ENCODE peak calls at places on chromosomes 11 and 22, in five cellular contexts. X is neuronal stem cell, L is IMR-90, H is mesenchymal stem cell, G is H1. N is an unnamed sample.

GRCh38 chr11:7589861-7590260 is 76.1 kb downstream of the PPFIBP2 start:
- DNase-seq in L (no peak), H (no peak), G (no peak), X (no peak), N (no peak)

GRCh38 chr11:34308049-34308692 is 49.6 kb downstream of the ABTB2 start:
- DNase-seq in H (no peak), G (no peak), L (peak), X (no peak), N (peak)

GRCh38 chr11:2481253-2481652 is 36.4 kb downstream of the KCNQ1 start:
- DNase-seq in G (no peak), L (no peak), H (no peak), X (no peak), N (no peak)

GRCh38 chr11:69167916-69168691 is 12.4 kb downstream of the SMIM38 start:
- DNase-seq in G (no peak), L (peak), H (peak), X (no peak), N (no peak)

GRCh38 chr11:112727341-112727841 is 233.8 kb upstream of the NCAM1 start:
- DNase-seq in H (no peak), G (no peak), L (no peak), X (no peak), N (no peak)

GRCh38 chr11:69471329-69472052 is 10.0 kb upstream of the LINC01488 start:
- DNase-seq in L (peak), H (no peak), G (no peak), X (peak), N (peak)

GRCh38 chr22:36395061-36395849 is 7.5 kb upstream of the MYH9 start:
- DNase-seq in H (no peak), L (no peak), G (no peak), X (no peak), N (peak)

GRCh38 chr11:34816698-34817213 is 99.4 kb downstream of the APIP start:
- DNase-seq in X (no peak), H (no peak), L (no peak), G (no peak), N (no peak)

GRCh38 chr11:31757245-31757835 is 53.8 kb downstream of the PAX6 start:
- DNase-seq in X (no peak), G (no peak), H (no peak), L (no peak), N (no peak)

GRCh38 chr11:27296406-27296994 is 66.5 kb downstream of the CCDC34 start:
- DNase-seq in L (peak), H (peak), G (no peak), X (no peak), N (peak)

GRCh38 chr11:59615637-59616395 is at the start of gene OSBP:
- DNase-seq in H (peak), X (peak), L (peak), G (peak), N (peak)

GRCh38 chr11:100752371-100753073 is 65.4 kb downstream of the ARHGAP42 start:
- DNase-seq in X (no peak), L (no peak), G (no peak), H (no peak), N (no peak)

GRCh38 chr22:27019827-27020226 is 362.4 kb downstream of the MIAT start:
- DNase-seq in G (peak), X (no peak), H (no peak), L (no peak), N (no peak)
- H2AFZ ChIP-seq in G (peak), X (no peak), H (no peak), L (no peak), N (no peak)

GRCh38 chr11:12418019-12418611 is 40.7 kb downstream of the PARVA start:
- DNase-seq in G (no peak), L (peak), X (no peak), H (no peak), N (peak)
- H3K4ac ChIP-seq in G (no peak), L (peak), X (no peak), H (peak), N (peak)

DNA sequence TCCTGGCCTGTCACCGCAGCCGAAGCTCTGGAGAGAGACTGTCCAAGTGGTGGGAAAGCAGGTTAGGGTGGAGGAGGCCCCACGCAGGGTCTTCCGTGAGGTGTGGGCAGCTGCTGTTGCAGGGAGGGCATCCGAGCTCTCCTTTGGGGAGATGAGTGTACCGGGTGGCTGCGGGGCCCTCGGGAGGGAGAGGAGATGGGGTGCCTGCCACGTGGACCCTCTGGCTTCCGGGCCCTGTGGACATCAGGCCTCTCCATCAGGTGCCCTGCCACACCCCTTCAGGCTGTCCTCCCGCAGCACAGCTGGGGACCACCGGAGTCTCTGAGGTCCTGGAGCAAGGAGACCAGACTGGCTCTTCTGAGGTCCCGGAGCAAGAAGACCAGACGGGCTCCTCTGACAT is 1.7 kb downstream of the PTDSS2 start:
- DNase-seq in G (no peak), X (no peak), H (no peak), L (no peak), N (no peak)
- H3K4me3 ChIP-seq in G (no peak), X (no peak), H (peak), L (no peak), N (no peak)

GRCh38 chr22:19169002-19169946 is 9.3 kb downstream of the SLC25A1 start:
- DNase-seq in G (no peak), X (peak), H (no peak), L (no peak), N (no peak)
- H2AFZ ChIP-seq in G (no peak), X (peak), H (peak), L (peak), N (no peak)

DNA sequence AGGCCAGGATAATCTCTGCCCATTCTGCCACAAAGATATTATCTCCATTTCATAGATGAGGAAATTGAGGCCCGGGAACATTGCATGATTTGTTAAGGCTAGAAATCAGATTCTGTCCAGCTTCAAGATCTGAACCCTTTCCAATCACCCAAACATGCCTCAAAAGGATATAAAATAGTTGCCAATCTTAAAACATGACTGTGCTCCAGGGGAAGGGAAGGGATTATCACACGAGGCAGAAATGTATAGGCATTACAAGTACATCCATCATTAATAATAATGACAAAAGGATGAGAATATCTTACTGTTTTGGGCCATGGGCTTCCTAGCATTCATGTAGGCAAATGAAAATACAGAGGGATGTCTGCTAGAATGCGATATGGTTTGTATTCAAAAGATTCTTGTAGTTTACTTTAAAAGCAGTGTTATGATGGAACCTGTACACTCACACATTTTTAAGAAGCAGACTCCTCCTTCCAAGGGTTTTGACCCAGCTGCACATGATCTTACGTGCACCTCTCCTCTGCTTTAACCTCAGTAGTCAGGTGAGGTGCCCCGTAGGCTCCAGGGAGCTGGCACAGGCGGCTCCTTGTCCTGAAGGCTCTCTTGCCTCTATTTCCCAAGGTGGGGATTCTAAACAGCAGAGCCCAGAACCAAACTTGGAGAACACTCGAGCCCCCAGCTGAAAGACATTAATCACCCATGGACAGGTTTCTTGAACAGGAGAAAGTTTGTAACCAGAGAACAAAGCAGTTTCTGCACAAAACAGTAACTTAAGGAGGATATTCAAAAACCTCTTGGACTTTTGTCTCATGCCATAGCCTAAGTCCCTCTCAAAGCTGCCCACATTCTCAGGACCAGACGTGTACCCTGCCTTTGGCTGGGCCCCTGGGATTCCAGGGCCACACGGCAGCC is 36.0 kb downstream of the PARVA start:
- DNase-seq in L (peak), X (no peak), G (no peak), H (no peak), N (peak)
- H3K4ac ChIP-seq in L (peak), X (no peak), G (no peak), H (peak), N (peak)

GRCh38 chr22:41910050-41910598 is 4.8 kb downstream of the SHISA8 start:
- DNase-seq in H (no peak), G (no peak), X (no peak), L (no peak), N (peak)
- H3K4me3 ChIP-seq in H (peak), G (no peak), X (no peak), L (peak), N (no peak)

N was measured in trophoblast cell.